ENCODE peak calls at places on chromosomes 12 and 14, in six cellular contexts. I, U, G, J, X and A are unnamed samples. For H3K27me3, the result is how much of the 10 kb centered on the place peaks cover.

GRCh38 chr12:27555928-27556778 is 32.1 kb downstream of the PPFIBP1 start:
- DNase-seq in I (no peak), U (no peak), G (no peak), J (no peak), X (no peak), A (no peak)

GRCh38 chr12:131604859-131605258 is 106.0 kb upstream of the SFSWAP start:
- DNase-seq in I (no peak), U (no peak), G (no peak), J (no peak), X (no peak), A (no peak)

GRCh38 chr12:62123721-62124203 is 136.4 kb upstream of the USP15 start:
- DNase-seq in I (no peak), U (peak), G (peak), J (no peak), X (peak), A (no peak)

GRCh38 chr12:62221107-62221506 is 39.1 kb upstream of the USP15 start:
- DNase-seq in I (no peak), U (no peak), G (no peak), J (no peak), X (no peak), A (no peak)

GRCh38 chr12:67415473-67415872 is 146.3 kb downstream of the CAND1 start:
- DNase-seq in I (no peak), U (peak), G (no peak), J (no peak), X (peak), A (no peak)

GRCh38 chr14:95614335-95614734 is 71.9 kb upstream of the TCL1B start:
- DNase-seq in I (no peak), U (no peak), G (no peak), J (no peak), X (no peak), A (no peak)

GRCh38 chr12:131103614-131104463 is 150.1 kb downstream of the ADGRD1 start:
- DNase-seq in I (peak), U (no peak), G (no peak), J (peak), X (no peak), A (peak)

GRCh38 chr12:98440165-98440581 is 75.2 kb upstream of the TMPO start:
- DNase-seq in I (peak), U (no peak), G (peak), J (no peak), X (peak), A (peak)

GRCh38 chr12:12896261-12896660 is 4.9 kb downstream of the GPRC5A start:
- DNase-seq in I (no peak), U (no peak), G (no peak), J (no peak), X (no peak), A (no peak)

GRCh38 chr12:70849265-70849960 is 71.1 kb downstream of the PTPRR start:
- DNase-seq in I (no peak), U (no peak), G (no peak), J (no peak), X (no peak), A (no peak)

GRCh38 chr12:98771811-98772752 is 127.0 kb downstream of the APAF1 start:
- DNase-seq in I (no peak), U (no peak), G (no peak), J (no peak), X (no peak), A (no peak)

GRCh38 chr12:103282124-103282523 is 213.6 kb downstream of the C12orf42 start:
- DNase-seq in I (no peak), U (no peak), G (no peak), J (no peak), X (no peak), A (no peak)

GRCh38 chr14:32381869-32382268 is 52.8 kb downstream of the AKAP6 start:
- DNase-seq in I (no peak), U (no peak), G (no peak), J (no peak), X (no peak), A (no peak)

GRCh38 chr14:94144765-94145164 is 15.4 kb upstream of the IFI27L2 start:
- DNase-seq in I (no peak), U (no peak), G (no peak), J (no peak), X (no peak), A (no peak)

GRCh38 chr14:57962293-57962996 is 96.6 kb upstream of the SLC35F4 start:
- DNase-seq in I (no peak), U (no peak), G (no peak), J (no peak), X (no peak), A (peak)

GRCh38 chr14:55850803-55851202 is 267.4 kb upstream of the PELI2 start:
- DNase-seq in I (no peak), U (no peak), G (no peak), J (no peak), X (no peak), A (no peak)

GRCh38 chr14:26841920-26842741 is 244.3 kb upstream of the NOVA1 start:
- DNase-seq in I (peak), U (peak), G (peak), J (no peak), X (peak), A (peak)

GRCh38 chr14:63220526-63220925 is 16.3 kb downstream of the RHOJ start:
- DNase-seq in I (no peak), U (no peak), G (no peak), J (no peak), X (no peak), A (no peak)

GRCh38 chr14:99282261-99283050 is 10.5 kb upstream of the BCL11B start:
- DNase-seq in I (no peak), U (no peak), G (no peak), J (no peak), X (no peak), A (no peak)

GRCh38 chr14:85296466-85297210 is 233.3 kb upstream of the FLRT2 start:
- DNase-seq in I (no peak), U (no peak), G (no peak), J (no peak), X (no peak), A (no peak)

GRCh38 chr12:1593232-1594044 is 943 bp downstream of the FBXL14 start:
- DNase-seq in I (no peak), U (peak), G (peak), J (peak), X (no peak), A (peak)

GRCh38 chr12:130110910-130111309 is 51.4 kb upstream of the FZD10 start:
- DNase-seq in I (no peak), U (no peak), G (no peak), J (no peak), X (no peak), A (no peak)

GRCh38 chr12:114399664-114400211 is 6.2 kb downstream of the TBX5 start:
- DNase-seq in I (no peak), U (no peak), G (no peak), J (no peak), X (no peak), A (no peak)

GRCh38 chr14:61573321-61573720 is 122.0 kb upstream of the HIF1A start:
- DNase-seq in I (no peak), U (no peak), G (no peak), J (no peak), X (no peak), A (no peak)

GRCh38 chr12:52151859-52152783 is 39.7 kb downstream of the KRT80 start:
- DNase-seq in I (peak), U (peak), G (peak), J (peak), X (peak), A (peak)

GRCh38 chr14:102796661-102797190 is 19.5 kb downstream of the TRAF3 start:
- DNase-seq in I (no peak), U (no peak), G (no peak), J (no peak), X (no peak), A (no peak)

GRCh38 chr14:102799684-102800562 is 22.7 kb downstream of the TRAF3 start:
- DNase-seq in I (no peak), U (no peak), G (no peak), J (no peak), X (no peak), A (no peak)

GRCh38 chr14:102793531-102794328 is 16.5 kb downstream of the TRAF3 start:
- DNase-seq in I (no peak), U (no peak), G (no peak), J (no peak), X (no peak), A (no peak)

GRCh38 chr14:102798926-102799325 is 21.7 kb downstream of the TRAF3 start:
- DNase-seq in I (no peak), U (no peak), G (no peak), J (no peak), X (no peak), A (no peak)

GRCh38 chr14:102795060-102795925 is 18.0 kb downstream of the TRAF3 start:
- DNase-seq in I (peak), U (peak), G (no peak), J (no peak), X (peak), A (peak)
- H3K27ac ChIP-seq in I (no peak), U (no peak), G (no peak), J (peak), X (no peak), A (no peak)

DNA sequence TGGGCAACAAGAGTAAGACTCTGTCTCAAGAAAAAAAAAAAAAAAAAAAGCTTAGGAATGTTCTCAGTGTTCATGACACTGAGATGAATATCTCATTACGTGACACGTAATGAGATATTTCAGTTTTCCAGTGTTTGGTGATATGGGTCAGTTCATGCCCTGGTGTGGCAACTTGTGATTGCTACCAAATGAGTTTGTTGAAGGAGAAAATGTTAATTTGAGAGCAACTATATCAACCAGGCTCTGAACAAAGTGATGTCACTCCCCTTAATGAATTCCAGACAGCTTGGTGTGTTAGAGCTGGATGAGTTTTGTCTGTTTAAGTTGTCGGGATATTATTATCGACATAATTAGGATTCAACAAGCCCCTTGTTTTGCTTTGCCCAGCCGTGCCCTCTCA is 211.7 kb downstream of the DPF3 start:
- DNase-seq in I (no peak), U (no peak), G (no peak), J (no peak), X (no peak), A (no peak)
- H3K27me3 ChIP-seq in I (under half), U (under half), G (under half), J (under half), X (under half), A (under half)

GRCh38 chr14:24146978-24147760 is at the start of gene RNF31:
- DNase-seq in I (peak), U (peak), G (peak), J (peak), X (peak), A (peak)
- TF ChIP-seq POLR2A in I (peak), U (peak), G (peak), J (peak), X (peak), A (peak)

GRCh38 chr12:96387981-96388380 is 12.3 kb downstream of the CDK17 start:
- DNase-seq in I (no peak), U (no peak), G (no peak), J (no peak), X (no peak), A (peak)

GRCh38 chr12:96396209-96396608 is 4.0 kb downstream of the CDK17 start:
- DNase-seq in I (no peak), U (no peak), G (no peak), J (no peak), X (no peak), A (no peak)

GRCh38 chr12:96395236-96395635 is 5.0 kb downstream of the CDK17 start:
- DNase-seq in I (no peak), U (no peak), G (no peak), J (no peak), X (no peak), A (no peak)

GRCh38 chr12:96396914-96397313 is 3.3 kb downstream of the CDK17 start:
- DNase-seq in I (no peak), U (no peak), G (no peak), J (no peak), X (no peak), A (no peak)

GRCh38 chr12:96392397-96392796 is 7.8 kb downstream of the CDK17 start:
- DNase-seq in I (no peak), U (no peak), G (no peak), J (no peak), X (no peak), A (no peak)
- H3K27ac ChIP-seq in I (no peak), U (no peak), G (no peak), J (no peak), X (no peak), A (peak)

DNA sequence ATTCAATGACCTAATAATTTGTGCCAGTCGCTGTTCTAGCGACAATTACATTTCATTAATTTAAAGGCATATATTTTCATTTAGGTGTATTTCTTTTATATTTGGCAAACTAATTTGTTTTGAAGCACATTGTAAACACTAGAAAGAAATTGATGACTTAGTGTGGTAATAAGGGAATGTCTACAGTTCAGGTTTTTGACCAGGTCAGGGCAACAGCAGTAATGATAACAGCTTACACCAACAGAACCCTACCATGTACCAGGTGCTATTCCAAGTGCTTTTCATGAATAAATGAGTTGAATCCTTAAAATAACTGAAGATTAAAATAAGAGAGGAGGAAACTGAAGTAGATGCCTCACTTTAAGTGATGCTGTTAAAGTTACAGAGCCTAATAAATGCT is 85.4 kb upstream of the SLC38A2 start:
- DNase-seq in I (no peak), U (no peak), G (no peak), J (no peak), X (no peak), A (no peak)
- H3K27me3 ChIP-seq in I (under half), U (under half), G (under half), J (under half), X (under half), A (under half)